ENCODE peak calls at places on chromosome 22, in ten cellular contexts. I is transverse colon; Z is cardiac fibroblast; F is left ventricle myocardium inferior; C is IMR-90; V is astrocyte of the spinal cord; R is neural progenitor cell; B is fibroblast of pulmonary artery; X is CD8-positive, alpha-beta T cell; H is psoas muscle. K is an unnamed sample.

GRCh38 chr22:32661737-32662586 is 139.5 kb upstream of the TIMP3 start:
- DNase-seq in H (no peak), Z (peak), X (no peak), C (peak), F (no peak), I (no peak), B (peak), R (no peak), V (peak), K (no peak)

GRCh38 chr22:40107756-40108437 is 69.8 kb upstream of the TNRC6B start:
- DNase-seq in B (peak), Z (peak), I (peak), X (no peak), F (no peak), H (no peak), V (peak), R (no peak), C (peak), K (peak)

GRCh38 chr22:16824718-16825687 is at the start of gene XKR3:
- DNase-seq in I (no peak), F (no peak), R (no peak), H (no peak), V (no peak), B (no peak), Z (no peak), C (no peak), X (no peak), K (no peak)

GRCh38 chr22:40982482-40983385 is 31.6 kb downstream of the RBX1 start:
- DNase-seq in X (no peak), B (no peak), H (no peak), Z (no peak), V (no peak), C (no peak), R (no peak), F (no peak), I (no peak), K (no peak)

GRCh38 chr22:43370045-43370444 is 26.9 kb upstream of the SCUBE1 start:
- DNase-seq in Z (no peak), I (no peak), F (no peak), R (no peak), B (no peak), X (no peak), V (no peak), H (no peak), C (no peak), K (no peak)

GRCh38 chr22:25083414-25084166 is 116.1 kb upstream of the CRYBB3 start:
- DNase-seq in V (no peak), F (no peak), H (no peak), I (peak), Z (no peak), B (no peak), R (peak), X (no peak), C (no peak), K (no peak)

GRCh38 chr22:31691408-31691807 is 29.4 kb upstream of the PISD start:
- DNase-seq in B (no peak), H (no peak), F (no peak), X (no peak), C (no peak), Z (no peak), R (no peak), V (no peak), I (no peak), K (no peak)

GRCh38 chr22:18035740-18036139 is 11.4 kb upstream of the MICAL3 start:
- DNase-seq in I (peak), V (no peak), B (no peak), F (peak), C (peak), Z (peak), R (no peak), H (peak), X (no peak), K (peak)

GRCh38 chr22:17120711-17121234 is 387 bp downstream of the TMEM121B start:
- DNase-seq in B (no peak), H (no peak), V (no peak), X (no peak), R (peak), I (no peak), C (no peak), F (no peak), Z (no peak), K (no peak)

GRCh38 chr22:32700186-32700882 is 101.2 kb upstream of the TIMP3 start:
- DNase-seq in B (peak), F (no peak), R (peak), H (no peak), C (peak), Z (peak), X (no peak), V (no peak), I (no peak), K (no peak)

GRCh38 chr22:24693359-24693758 is 81.2 kb downstream of the PIWIL3 start:
- DNase-seq in Z (no peak), C (peak), F (no peak), H (no peak), X (no peak), I (no peak), R (no peak), B (no peak), V (no peak), K (no peak)

GRCh38 chr22:24323233-24323632 is 52.6 kb downstream of the SPECC1L start:
- DNase-seq in V (no peak), B (no peak), H (no peak), X (no peak), F (no peak), Z (no peak), R (no peak), I (no peak), C (no peak), K (no peak)

GRCh38 chr22:26972281-26972680 is 314.9 kb downstream of the MIAT start:
- DNase-seq in B (no peak), V (no peak), C (no peak), Z (no peak), R (no peak), F (no peak), I (no peak), H (no peak), X (no peak), K (no peak)

GRCh38 chr22:17700778-17701177 is 62.2 kb downstream of the BCL2L13 start:
- DNase-seq in F (no peak), R (no peak), B (peak), Z (peak), H (no peak), X (no peak), V (no peak), I (no peak), C (no peak), K (peak)

GRCh38 chr22:41425704-41426365 is 20.8 kb downstream of the TOB2 start:
- DNase-seq in F (no peak), I (no peak), X (no peak), R (no peak), H (no peak), C (no peak), Z (no peak), V (no peak), B (no peak), K (no peak)

GRCh38 chr22:33922268-33922667 is 2.0 kb upstream of the LARGE1 start:
- DNase-seq in B (peak), I (peak), X (no peak), F (peak), Z (peak), H (peak), R (peak), V (no peak), C (peak), K (peak)

GRCh38 chr22:42902875-42903510 is 45.9 kb upstream of the ARFGAP3 start:
- DNase-seq in F (no peak), X (no peak), C (peak), V (peak), Z (peak), R (peak), H (no peak), I (peak), B (peak), K (peak)

GRCh38 chr22:26587991-26588613 is 1.8 kb downstream of the TPST2 start:
- DNase-seq in C (no peak), V (no peak), X (no peak), B (peak), R (no peak), F (no peak), I (no peak), Z (peak), H (no peak), K (no peak)

GRCh38 chr22:17891427-17892167 is 117.3 kb upstream of the BID start:
- DNase-seq in X (no peak), Z (no peak), B (no peak), R (peak), C (no peak), H (peak), V (no peak), I (peak), F (peak), K (no peak)

GRCh38 chr22:26806445-26807170 is 149.2 kb downstream of the MIAT start:
- DNase-seq in H (no peak), V (no peak), I (no peak), B (no peak), F (no peak), X (no peak), R (no peak), Z (no peak), C (no peak), K (no peak)

GRCh38 chr22:42307806-42308563 is 37.5 kb upstream of the TCF20 start:
- DNase-seq in X (no peak), Z (no peak), B (no peak), V (no peak), F (no peak), C (no peak), H (no peak), R (no peak), I (no peak), K (no peak)

GRCh38 chr22:27207907-27208306 is 550.5 kb downstream of the MIAT start:
- DNase-seq in V (peak), F (no peak), C (peak), R (no peak), Z (no peak), X (no peak), I (no peak), B (peak), H (peak), K (peak)

GRCh38 chr22:17703811-17704210 is 65.3 kb downstream of the BCL2L13 start:
- DNase-seq in X (no peak), R (no peak), I (no peak), V (no peak), B (peak), Z (peak), C (peak), F (no peak), H (no peak), K (no peak)

GRCh38 chr22:47463220-47463619 is 700.8 kb downstream of the TBC1D22A start:
- DNase-seq in Z (no peak), V (no peak), X (no peak), C (no peak), F (no peak), I (no peak), H (no peak), B (no peak), R (no peak), K (no peak)

GRCh38 chr22:31829505-31829904 is 75.7 kb downstream of the DEPDC5 start:
- DNase-seq in Z (peak), F (no peak), V (peak), C (peak), B (peak), R (no peak), H (peak), I (no peak), X (no peak), K (peak)

GRCh38 chr22:28091486-28091885 is 172.4 kb upstream of the PITPNB start:
- DNase-seq in F (no peak), H (no peak), R (no peak), I (no peak), V (no peak), X (no peak), C (no peak), B (no peak), Z (no peak), K (no peak)

DNA sequence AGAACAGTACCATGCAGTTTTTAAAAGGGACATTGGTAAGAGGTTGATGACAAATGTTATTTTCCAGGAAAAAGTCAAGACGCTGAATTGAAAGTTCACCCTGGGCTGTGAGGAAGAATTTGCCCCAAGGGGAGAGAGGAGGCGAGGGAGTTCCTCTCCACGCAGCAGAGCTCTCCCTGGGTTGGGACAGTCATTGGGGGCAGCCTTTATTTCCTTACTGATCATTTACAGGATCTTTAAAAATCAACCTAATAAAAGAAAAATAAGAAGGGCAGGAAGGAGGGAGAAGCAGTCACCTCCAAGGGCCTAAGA is 49.9 kb upstream of the WNT7B start:
- DNase-seq in B (no peak), V (no peak), I (no peak), R (no peak), X (no peak), Z (no peak), C (no peak), H (no peak), F (no peak), K (no peak)
- H3K4me3 ChIP-seq in B (no peak), V (no peak), I (no peak), R (peak), X (no peak), Z (no peak), C (no peak), H (peak), F (peak), K (peak)

GRCh38 chr22:19136915-19137314 is 5.8 kb downstream of the TSSK2 start:
- DNase-seq in H (no peak), C (no peak), Z (no peak), B (no peak), F (no peak), V (no peak), I (no peak), R (no peak), X (no peak), K (no peak)

GRCh38 chr22:19137384-19138216 is 6.5 kb downstream of the TSSK2 start:
- DNase-seq in X (no peak), R (no peak), C (no peak), B (no peak), V (no peak), Z (no peak), H (no peak), F (no peak), I (no peak), K (no peak)

GRCh38 chr22:19139001-19139356 is 5.5 kb downstream of the ESS2 start:
- DNase-seq in X (no peak), B (no peak), C (no peak), F (no peak), I (no peak), R (no peak), V (no peak), H (no peak), Z (no peak), K (no peak)

GRCh38 chr22:19139974-19140373 is 4.5 kb downstream of the ESS2 start:
- DNase-seq in C (no peak), R (no peak), F (no peak), B (no peak), I (no peak), Z (no peak), X (no peak), V (no peak), H (no peak), K (no peak)

GRCh38 chr22:19138217-19139000 is 6.0 kb downstream of the ESS2 start:
- DNase-seq in B (no peak), F (no peak), Z (no peak), R (no peak), H (no peak), C (no peak), V (no peak), I (no peak), X (no peak), K (no peak)
- TF ChIP-seq CTCF in B (no peak), F (no peak), Z (no peak), R (no peak), H (no peak), C (no peak), V (no peak), I (no peak), X (no peak), K (no peak)

GRCh38 chr22:37427711-37428635 is 694 bp upstream of the ELFN2 start:
- DNase-seq in X (no peak), C (no peak), H (no peak), I (no peak), V (no peak), Z (no peak), R (peak), B (no peak), F (no peak), K (no peak)

GRCh38 chr22:37425800-37426531 is 1.3 kb downstream of the ELFN2 start:
- DNase-seq in R (peak), V (peak), I (no peak), X (no peak), Z (peak), H (no peak), F (no peak), C (peak), B (no peak), K (peak)

GRCh38 chr22:37427128-37427710 is at the start of gene ELFN2:
- DNase-seq in H (no peak), X (no peak), V (peak), I (no peak), Z (peak), R (peak), B (no peak), F (no peak), C (peak), K (no peak)

GRCh38 chr22:37425369-37425768 is 1.9 kb downstream of the ELFN2 start:
- DNase-seq in X (no peak), F (no peak), B (no peak), H (no peak), C (no peak), V (no peak), Z (no peak), I (no peak), R (no peak), K (no peak)

GRCh38 chr22:37426532-37427127 is 649 bp downstream of the ELFN2 start:
- DNase-seq in F (no peak), C (no peak), X (no peak), Z (no peak), B (no peak), I (no peak), V (no peak), H (no peak), R (no peak), K (peak)
- H3K4me3 ChIP-seq in F (peak), C (peak), X (peak), Z (peak), B (peak), I (no peak), V (peak), H (no peak), R (peak), K (peak)

DNA sequence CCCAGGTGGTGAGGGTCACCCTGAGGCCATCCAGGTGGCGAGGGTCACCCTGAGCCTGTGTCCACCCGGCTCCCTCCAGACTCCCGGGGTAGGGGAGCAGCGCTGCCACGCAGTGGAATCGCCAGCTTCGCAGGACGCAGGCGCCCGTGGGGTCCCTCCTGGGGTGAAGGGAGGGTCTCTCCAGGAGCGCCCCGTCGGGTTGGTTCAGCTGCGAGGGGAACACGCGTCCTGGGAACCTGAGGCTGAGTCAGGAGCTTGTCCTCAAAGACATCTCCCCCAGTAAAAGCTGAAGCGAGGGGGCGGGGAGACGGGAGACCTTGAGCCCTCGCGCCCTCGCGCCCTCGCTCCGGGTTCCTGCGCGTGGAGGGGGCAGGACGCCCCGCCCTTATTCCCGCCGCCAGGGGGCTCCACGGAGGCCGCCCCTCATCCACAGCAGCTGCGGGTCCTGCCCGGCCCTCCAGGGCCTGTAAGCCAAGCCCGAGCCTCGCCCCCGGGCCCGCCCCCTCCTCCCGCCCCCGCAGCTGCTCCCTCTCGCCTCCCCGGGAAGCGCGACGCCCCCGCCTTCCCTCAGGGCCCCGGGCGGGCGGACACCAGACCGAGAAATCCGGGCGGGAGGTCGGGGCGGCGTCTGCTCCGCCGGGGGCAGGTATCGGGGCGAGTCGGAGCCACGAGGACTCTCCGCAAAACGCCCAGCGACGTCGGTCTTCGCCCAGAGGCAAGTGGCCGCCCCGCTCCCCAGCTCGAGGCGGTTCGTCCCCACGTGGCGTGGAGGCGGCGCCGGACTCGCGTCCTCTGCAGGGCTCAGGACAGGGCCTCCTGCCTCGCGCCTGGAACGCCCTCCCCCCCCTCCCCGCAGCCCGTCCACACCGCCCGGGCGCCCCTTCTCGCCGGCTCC is 22.8 kb downstream of the PIM3 start:
- DNase-seq in V (no peak), X (peak), Z (no peak), H (peak), I (no peak), F (no peak), B (no peak), C (no peak), R (peak), K (no peak)
- TF ChIP-seq CTCF in V (peak), X (peak), Z (peak), H (peak), I (no peak), F (peak), B (peak), C (peak), R (peak), K (peak)

GRCh38 chr22:22407061-22407460 is 101.5 kb downstream of the ZNF280B start:
- DNase-seq in I (no peak), R (no peak), H (no peak), B (no peak), F (no peak), X (no peak), Z (no peak), C (no peak), V (no peak), K (no peak)

GRCh38 chr22:22410677-22411076 is 97.9 kb downstream of the ZNF280B start:
- DNase-seq in H (no peak), F (no peak), V (no peak), R (no peak), I (no peak), X (no peak), B (no peak), C (no peak), Z (no peak), K (no peak)

GRCh38 chr22:22408731-22409696 is 99.5 kb downstream of the ZNF280B start:
- DNase-seq in X (no peak), B (peak), I (peak), H (no peak), V (no peak), Z (peak), R (peak), F (no peak), C (peak), K (peak)

GRCh38 chr22:22408269-22408668 is 100.3 kb downstream of the ZNF280B start:
- DNase-seq in R (no peak), I (no peak), V (no peak), X (no peak), Z (no peak), C (no peak), B (no peak), F (no peak), H (no peak), K (no peak)

GRCh38 chr22:22410121-22410520 is 98.4 kb downstream of the ZNF280B start:
- DNase-seq in X (no peak), I (peak), C (no peak), R (no peak), F (peak), B (no peak), H (no peak), Z (peak), V (no peak), K (no peak)
- H3K4me3 ChIP-seq in X (no peak), I (no peak), C (no peak), R (no peak), F (no peak), B (no peak), H (no peak), Z (no peak), V (no peak), K (no peak)

DNA sequence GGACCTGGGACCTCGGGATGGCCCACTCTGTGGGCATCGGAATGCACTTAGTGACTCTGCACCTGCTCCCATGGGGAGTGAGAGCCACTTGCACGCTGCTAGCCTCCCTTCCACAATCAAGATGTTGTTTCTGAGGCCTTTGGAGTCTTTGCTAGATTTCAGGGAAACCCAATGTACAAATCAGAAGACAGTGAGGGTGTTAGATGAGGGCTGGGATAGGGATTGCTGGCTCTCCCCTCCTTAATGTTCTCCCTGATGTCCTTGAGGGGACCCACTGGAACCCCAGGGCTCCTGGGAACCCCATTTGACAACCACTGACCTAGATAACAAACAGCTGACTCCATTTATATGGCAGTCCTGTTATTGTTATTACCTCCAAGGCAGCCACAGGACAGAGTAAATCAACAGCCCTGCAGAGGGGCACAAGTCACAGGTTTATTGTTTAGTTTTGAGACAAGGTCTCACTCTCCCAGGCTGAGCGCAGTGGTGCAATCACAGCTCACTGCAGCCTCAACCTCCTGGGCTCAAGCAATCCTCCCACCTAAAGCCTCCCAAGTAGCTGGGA is 31.3 kb upstream of the COMT start:
- DNase-seq in Z (no peak), V (no peak), R (no peak), I (no peak), B (no peak), F (no peak), X (no peak), C (no peak), H (no peak), K (no peak)
- TF ChIP-seq CTCF in Z (no peak), V (no peak), R (no peak), I (no peak), B (no peak), F (peak), X (peak), C (no peak), H (no peak), K (no peak)